ENCODE peak calls at places on chromosomes 2 and 18, in six cellular contexts. B is iris pigment epithelial cell; O is ELF-1; M is stimulated activated naive CD4-positive, alpha-beta T cell; K is activated T-cell treated with anti-CD3 and anti-CD28 coated beads for 24 hours; A is transverse colon. S is an unnamed sample.

GRCh38 chr2:212974692-212975091 is 176.7 kb downstream of the IKZF2 start:
- DNase-seq in B (peak), O (no peak), M (no peak), K (no peak), A (no peak), S (no peak)

GRCh38 chr2:48728295-48728694 is 27.2 kb downstream of the LHCGR start:
- DNase-seq in B (no peak), O (no peak), M (no peak), K (no peak), A (no peak), S (no peak)

GRCh38 chr18:65968605-65969004 is 217.8 kb downstream of the CDH7 start:
- DNase-seq in B (no peak), O (no peak), M (no peak), K (no peak), A (no peak), S (no peak)

GRCh38 chr2:220044383-220044782 is 417.0 kb downstream of the SLC4A3 start:
- DNase-seq in B (no peak), O (peak), M (no peak), K (no peak), A (no peak), S (peak)

GRCh38 chr2:1739961-1740713 is 4.2 kb downstream of the PXDN start:
- DNase-seq in B (no peak), O (no peak), M (no peak), K (no peak), A (no peak), S (no peak)

GRCh38 chr2:88114821-88115220 is 13.0 kb downstream of the FABP1 start:
- DNase-seq in B (no peak), O (no peak), M (no peak), K (no peak), A (no peak), S (no peak)

GRCh38 chr2:29223851-29224692 is 108.9 kb downstream of the CLIP4 start:
- DNase-seq in B (peak), O (no peak), M (no peak), K (no peak), A (peak), S (no peak)

GRCh38 chr2:132916219-132916618 is 246.2 kb upstream of the LYPD1 start:
- DNase-seq in B (no peak), O (no peak), M (no peak), K (no peak), A (no peak), S (no peak)

GRCh38 chr18:49944681-49945080 is 131.3 kb upstream of the ACAA2 start:
- DNase-seq in B (peak), O (peak), M (no peak), K (no peak), A (no peak), S (peak)